ENCODE peak calls at places on chromosomes 13 and 19, in ten cellular contexts. S is cardiac fibroblast, U is AG09309, B is IMR-90, C is neural progenitor cell, O is ovary, T is bronchial epithelial cell, X is AG04449, R is fibroblast of pulmonary artery, P is brain microvascular endothelial cell. I is an unnamed sample.

GRCh38 chr19:34365463-34366401 is 736 bp downstream of the GPI start:
- DNase-seq in S (peak; percentile 48), U (no peak), B (peak; percentile 32), C (peak; percentile 57), O (peak; percentile 24), T (peak; percentile 23), X (no peak), R (peak; percentile 44), P (no peak), I (no peak)

GRCh38 chr19:42150353-42150752 is 18.1 kb upstream of the POU2F2 start:
- DNase-seq in S (no peak), U (no peak), B (no peak), C (no peak), O (no peak), T (no peak), X (no peak), R (no peak), P (no peak), I (no peak)

GRCh38 chr13:42597505-42597904 is 23.6 kb downstream of the TNFSF11 start:
- DNase-seq in S (no peak), U (no peak), B (no peak), C (no peak), O (no peak), T (no peak), X (no peak), R (no peak), P (no peak), I (no peak)

GRCh38 chr13:112726018-112726767 is 36.4 kb downstream of the ATP11A start:
- DNase-seq in S (no peak), U (no peak), B (no peak), C (no peak), O (no peak), T (no peak), X (no peak), R (no peak), P (no peak), I (no peak)

GRCh38 chr13:32904271-32904670 is 112.0 kb upstream of the KL start:
- DNase-seq in S (no peak), U (no peak), B (no peak), C (no peak), O (no peak), T (no peak), X (no peak), R (no peak), P (peak; percentile 11), I (no peak)

GRCh38 chr13:20173121-20173746 is 12.4 kb upstream of the GJA3 start:
- DNase-seq in S (peak; percentile 20), U (no peak), B (peak; percentile 34), C (no peak), O (no peak), T (no peak), X (no peak), R (no peak), P (no peak), I (no peak)

GRCh38 chr13:23447927-23448326 is 14.4 kb upstream of the SACS start:
- DNase-seq in S (peak; percentile 66), U (no peak), B (peak; percentile 96), C (no peak), O (no peak), T (peak; percentile 31), X (no peak), R (peak; percentile 81), P (no peak), I (no peak)

GRCh38 chr13:98672947-98673545 is 79.4 kb downstream of the SLC15A1 start:
- DNase-seq in S (peak; percentile 83), U (peak; percentile 52), B (peak; percentile 75), C (peak; percentile 79), O (peak; percentile 41), T (peak; percentile 61), X (peak; percentile 19), R (peak; percentile 83), P (peak; percentile 59), I (peak; percentile 68)

GRCh38 chr13:99724633-99725517 is 223.6 kb downstream of the TM9SF2 start:
- DNase-seq in S (no peak), U (no peak), B (no peak), C (peak; percentile 51), O (no peak), T (no peak), X (no peak), R (no peak), P (no peak), I (no peak)

GRCh38 chr13:51271528-51272070 is 49.4 kb downstream of the FAM124A start:
- DNase-seq in S (peak; percentile 4), U (no peak), B (no peak), C (no peak), O (no peak), T (no peak), X (no peak), R (no peak), P (no peak), I (no peak)

DNA sequence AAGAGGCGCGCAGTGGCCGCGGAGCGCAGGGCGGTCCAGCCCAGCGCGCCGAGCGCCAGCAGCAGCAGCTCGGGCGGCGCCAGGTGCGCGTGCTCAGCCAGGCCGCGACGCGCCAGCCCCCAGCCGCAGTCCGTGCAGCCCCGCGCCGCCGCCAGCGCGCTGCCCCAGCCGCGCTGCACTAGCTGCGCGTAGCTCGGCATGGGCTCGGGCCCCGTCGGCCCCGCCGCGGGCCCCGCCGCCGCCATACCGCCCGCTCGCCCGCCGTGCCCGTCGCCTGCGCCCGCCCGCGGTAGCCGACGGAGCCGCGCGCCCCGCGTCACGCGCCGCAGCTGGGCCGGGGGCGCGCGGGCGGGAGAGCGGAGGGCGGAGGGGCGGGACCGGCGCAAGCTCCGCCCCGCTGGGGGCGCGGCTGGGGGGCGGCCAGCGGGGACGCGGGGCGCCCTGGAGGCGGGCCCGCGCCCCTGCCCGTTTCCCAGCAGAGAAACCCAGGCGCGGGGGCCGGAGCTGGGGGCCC is at the start of gene CERS1:
- DNase-seq in S (no peak), U (no peak), B (no peak), C (peak; percentile 82), O (no peak), T (no peak), X (no peak), R (no peak), P (no peak), I (no peak)
- H3K4me3 ChIP-seq in S (peak within 1 kb of the TSS; percentile 41), U (peak within 1 kb of the TSS; percentile 51), B (peak within 1 kb of the TSS; percentile 47), C (peak within 1 kb of the TSS; percentile 95), O (peak within 1 kb of the TSS; percentile 30), T (peak within 1 kb of the TSS; percentile 25), X (peak within 1 kb of the TSS; percentile 49), R (peak within 1 kb of the TSS; percentile 49), P (peak within 1 kb of the TSS; percentile 42), I (peak within 1 kb of the TSS; percentile 40)

GRCh38 chr19:54416695-54417491 is 1.6 kb downstream of the TTYH1 start:
- DNase-seq in S (no peak), U (no peak), B (no peak), C (peak; percentile 34), O (no peak), T (no peak), X (no peak), R (no peak), P (no peak), I (no peak)

GRCh38 chr19:54415901-54416621 is 797 bp downstream of the TTYH1 start:
- DNase-seq in S (no peak), U (no peak), B (no peak), C (peak; percentile 19), O (no peak), T (no peak), X (no peak), R (no peak), P (no peak), I (no peak)

GRCh38 chr19:54412877-54413276 is 2.4 kb upstream of the TTYH1 start:
- DNase-seq in S (no peak), U (no peak), B (no peak), C (no peak), O (no peak), T (no peak), X (no peak), R (no peak), P (no peak), I (no peak)

GRCh38 chr19:54414156-54414555 is 1.1 kb upstream of the TTYH1 start:
- DNase-seq in S (no peak), U (no peak), B (no peak), C (no peak), O (no peak), T (no peak), X (no peak), R (no peak), P (no peak), I (no peak)

GRCh38 chr19:54415208-54415900 is at the start of gene TTYH1:
- DNase-seq in S (no peak), U (no peak), B (no peak), C (peak; percentile 78), O (no peak), T (no peak), X (no peak), R (no peak), P (no peak), I (no peak)
- TF ChIP-seq CTCF in S (no peak), U (no peak), B (no peak), C (peak; percentile 65), O (no peak), T (no peak), X (no peak), R (no peak), P (peak; percentile 21), I (no peak)

DNA sequence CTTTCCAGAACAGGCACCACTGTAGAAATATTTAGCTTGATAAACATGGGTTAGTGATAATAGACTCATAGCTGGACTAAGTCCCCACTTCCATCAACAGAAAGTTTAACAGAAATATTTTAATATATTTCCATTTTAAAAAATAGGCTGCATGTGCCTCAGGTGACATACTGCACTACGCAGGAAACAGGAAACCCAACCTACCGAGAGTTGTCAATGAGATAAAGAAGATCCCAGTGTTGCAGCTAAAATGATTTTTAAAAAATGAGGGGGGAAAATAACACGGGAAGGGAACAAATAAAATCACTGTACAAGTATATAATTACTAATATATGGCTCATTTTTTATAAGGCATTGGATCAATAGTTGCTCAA is 154.8 kb downstream of the TBC1D4 start:
- DNase-seq in S (no peak), U (no peak), B (no peak), C (no peak), O (no peak), T (no peak), X (no peak), R (no peak), P (no peak), I (no peak)
- H3K4me3 ChIP-seq in S (no peak overlapping the region), U (no peak overlapping the region), B (no peak overlapping the region), C (no peak overlapping the region), O (no peak overlapping the region), T (no peak overlapping the region), X (no peak overlapping the region), R (no peak overlapping the region), P (no peak overlapping the region), I (no peak overlapping the region)

DNA sequence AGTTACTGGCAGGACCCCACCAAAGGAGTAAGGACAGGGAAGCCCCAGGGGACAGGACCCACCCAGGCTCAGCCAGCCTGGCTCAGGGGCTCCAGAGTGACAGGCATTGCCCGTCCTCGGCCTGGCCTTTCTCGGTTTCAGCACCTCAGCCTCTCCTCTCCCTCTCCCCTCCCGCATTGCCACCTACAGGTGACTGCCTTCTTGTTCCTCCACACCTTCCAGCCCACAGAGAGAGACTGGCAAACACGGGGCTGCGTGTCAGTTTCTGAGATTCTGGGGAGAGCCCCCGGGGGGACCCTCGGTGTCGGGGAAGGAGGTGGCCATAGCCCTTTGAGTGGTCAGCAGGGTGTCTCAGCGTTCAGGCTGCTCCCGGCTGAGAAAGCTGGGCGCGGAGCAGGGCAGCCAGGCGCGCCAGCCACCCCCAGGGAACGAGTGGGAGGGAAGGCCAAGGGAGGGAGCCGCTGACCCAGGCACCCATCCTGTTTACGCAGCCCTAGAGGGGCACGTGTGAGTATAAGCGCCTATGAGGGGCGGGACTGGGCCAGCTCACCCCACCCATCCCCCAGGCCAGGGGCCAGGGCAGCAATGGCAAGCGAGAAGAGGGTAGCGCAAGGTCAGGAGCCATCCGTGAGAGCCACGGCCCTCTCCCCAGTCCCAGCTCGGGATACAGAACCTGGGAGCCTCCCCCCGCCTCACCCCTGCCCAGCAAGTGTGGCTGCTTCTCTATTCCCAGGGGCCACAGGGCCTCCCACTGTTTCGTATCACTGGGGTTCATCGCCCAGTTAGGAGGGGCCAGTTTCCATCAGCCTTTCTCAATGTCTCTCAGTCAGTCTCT is 743 bp upstream of the DMKN start:
- DNase-seq in S (peak; percentile 32), U (no peak), B (no peak), C (peak; percentile 27), O (no peak), T (peak; percentile 19), X (no peak), R (peak; percentile 54), P (no peak), I (no peak)
- TF ChIP-seq CTCF in S (no peak), U (no peak), B (no peak), C (peak; percentile 23), O (no peak), T (peak; percentile 35), X (no peak), R (no peak), P (peak; percentile 24), I (no peak)

I was measured in astrocyte of the cerebellum.